ENCODE peak calls at places on chromosomes 11 and 22, in eight cellular contexts. One of them, this sample, is unnamed. For H3K36me3 and H3K4me1, the result is how much of the 10 kb centered on the place peaks cover.

GRCh38 chr11:68457898-68458249 is 2.7 kb upstream of the PPP6R3 start:
- DNase-seq in endodermal cell: no peak
- DNase-seq in tibial artery: no peak
- DNase-seq in transverse colon: peak
- DNase-seq in HCT116: no peak
- DNase-seq in uterus: no peak
- DNase-seq in lower lobe of right lung: peak
- DNase-seq in ovary: no peak
- DNase-seq in this sample: no peak

GRCh38 chr22:33888821-33889220 is 31.5 kb downstream of the LARGE1 start:
- DNase-seq in HCT116: no peak
- DNase-seq in transverse colon: no peak
- DNase-seq in lower lobe of right lung: no peak
- DNase-seq in tibial artery: no peak
- DNase-seq in uterus: no peak
- DNase-seq in ovary: no peak
- DNase-seq in endodermal cell: no peak
- DNase-seq in this sample: no peak

GRCh38 chr22:28710889-28711285 is 30.7 kb downstream of the CHEK2 start:
- DNase-seq in transverse colon: no peak
- DNase-seq in endodermal cell: no peak
- DNase-seq in lower lobe of right lung: no peak
- DNase-seq in HCT116: no peak
- DNase-seq in ovary: no peak
- DNase-seq in tibial artery: no peak
- DNase-seq in uterus: no peak
- DNase-seq in this sample: no peak

GRCh38 chr11:12975149-12975548 is 34.0 kb upstream of the RASSF10 start:
- DNase-seq in tibial artery: no peak
- DNase-seq in transverse colon: no peak
- DNase-seq in lower lobe of right lung: no peak
- DNase-seq in HCT116: no peak
- DNase-seq in ovary: no peak
- DNase-seq in uterus: no peak
- DNase-seq in endodermal cell: no peak
- DNase-seq in this sample: no peak

GRCh38 chr11:87304350-87304749 is 266.6 kb downstream of the TMEM135 start:
- DNase-seq in endodermal cell: no peak
- DNase-seq in lower lobe of right lung: no peak
- DNase-seq in ovary: no peak
- DNase-seq in tibial artery: no peak
- DNase-seq in transverse colon: no peak
- DNase-seq in HCT116: no peak
- DNase-seq in uterus: no peak
- DNase-seq in this sample: no peak

GRCh38 chr22:49482811-49483210 is 344.9 kb downstream of the BRD1 start:
- DNase-seq in endodermal cell: no peak
- DNase-seq in uterus: no peak
- DNase-seq in transverse colon: no peak
- DNase-seq in HCT116: no peak
- DNase-seq in ovary: no peak
- DNase-seq in lower lobe of right lung: no peak
- DNase-seq in tibial artery: no peak
- DNase-seq in this sample: no peak

GRCh38 chr22:38638734-38639133 is 17.5 kb downstream of the FAM227A start:
- DNase-seq in HCT116: no peak
- DNase-seq in endodermal cell: no peak
- DNase-seq in transverse colon: no peak
- DNase-seq in lower lobe of right lung: no peak
- DNase-seq in tibial artery: no peak
- DNase-seq in uterus: no peak
- DNase-seq in ovary: no peak
- DNase-seq in this sample: no peak

GRCh38 chr11:66868726-66869291 is 11.9 kb downstream of the LRFN4 start:
- DNase-seq in ovary: no peak
- DNase-seq in transverse colon: peak
- DNase-seq in HCT116: peak
- DNase-seq in tibial artery: no peak
- DNase-seq in endodermal cell: peak
- DNase-seq in lower lobe of right lung: peak
- DNase-seq in uterus: no peak
- DNase-seq in this sample: no peak

GRCh38 chr11:75771646-75772410 is 3.2 kb downstream of the DGAT2 start:
- DNase-seq in transverse colon: peak
- DNase-seq in HCT116: no peak
- DNase-seq in endodermal cell: no peak
- DNase-seq in tibial artery: peak
- DNase-seq in ovary: no peak
- DNase-seq in uterus: no peak
- DNase-seq in lower lobe of right lung: peak
- DNase-seq in this sample: no peak

GRCh38 chr11:76243157-76243556 is 36.9 kb upstream of the WNT11 start:
- DNase-seq in transverse colon: no peak
- DNase-seq in uterus: no peak
- DNase-seq in tibial artery: no peak
- DNase-seq in endodermal cell: peak
- DNase-seq in ovary: no peak
- DNase-seq in lower lobe of right lung: peak
- DNase-seq in HCT116: no peak
- DNase-seq in this sample: no peak

GRCh38 chr11:68498903-68499883 is 38.6 kb downstream of the PPP6R3 start:
- DNase-seq in endodermal cell: peak
- DNase-seq in transverse colon: no peak
- DNase-seq in HCT116: no peak
- DNase-seq in tibial artery: no peak
- DNase-seq in lower lobe of right lung: no peak
- DNase-seq in uterus: no peak
- DNase-seq in ovary: no peak
- DNase-seq in this sample: no peak

GRCh38 chr11:904380-904779 is 6.2 kb downstream of the CHID1 start:
- DNase-seq in transverse colon: no peak
- DNase-seq in endodermal cell: no peak
- DNase-seq in ovary: no peak
- DNase-seq in HCT116: no peak
- DNase-seq in lower lobe of right lung: no peak
- DNase-seq in tibial artery: no peak
- DNase-seq in uterus: no peak
- DNase-seq in this sample: no peak
- H3K36me3 ChIP-seq in transverse colon: under half
- H3K36me3 ChIP-seq in endodermal cell: under half
- H3K36me3 ChIP-seq in ovary: under half
- H3K36me3 ChIP-seq in HCT116: under half
- H3K36me3 ChIP-seq in lower lobe of right lung: half or more
- H3K36me3 ChIP-seq in tibial artery: half or more
- H3K36me3 ChIP-seq in uterus: under half
- H3K36me3 ChIP-seq in this sample: under half

DNA sequence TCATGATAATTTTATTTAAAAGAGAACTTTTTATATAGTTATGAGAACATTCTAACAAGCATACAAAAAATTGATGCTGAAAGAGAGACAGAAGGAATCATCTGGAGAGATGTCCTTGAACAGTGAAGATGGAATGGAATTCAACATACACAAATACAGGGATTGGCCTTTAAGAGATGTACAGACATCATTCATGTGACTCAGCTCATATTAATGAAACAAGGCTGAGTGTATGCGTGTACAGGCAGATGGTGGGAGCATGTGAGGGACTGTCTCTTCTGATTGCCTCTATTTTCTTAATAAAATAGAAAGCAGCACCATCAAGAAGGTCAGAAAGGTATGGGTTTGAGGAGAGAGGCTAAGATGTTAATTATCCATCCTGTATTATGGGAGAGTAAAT is 793.3 kb downstream of the CNTN5 start:
- DNase-seq in lower lobe of right lung: no peak
- DNase-seq in tibial artery: no peak
- DNase-seq in transverse colon: no peak
- DNase-seq in HCT116: no peak
- DNase-seq in endodermal cell: no peak
- DNase-seq in uterus: no peak
- DNase-seq in ovary: no peak
- DNase-seq in this sample: no peak
- H3K4me1 ChIP-seq in lower lobe of right lung: under half
- H3K4me1 ChIP-seq in tibial artery: under half
- H3K4me1 ChIP-seq in transverse colon: under half
- H3K4me1 ChIP-seq in HCT116: under half
- H3K4me1 ChIP-seq in endodermal cell: under half
- H3K4me1 ChIP-seq in uterus: under half
- H3K4me1 ChIP-seq in ovary: under half
- H3K4me1 ChIP-seq in this sample: under half

GRCh38 chr11:17371614-17372013 is 16.8 kb downstream of the KCNJ11 start:
- DNase-seq in tibial artery: no peak
- DNase-seq in HCT116: peak
- DNase-seq in uterus: no peak
- DNase-seq in ovary: no peak
- DNase-seq in endodermal cell: no peak
- DNase-seq in lower lobe of right lung: no peak
- DNase-seq in transverse colon: no peak
- DNase-seq in this sample: no peak

GRCh38 chr11:17368551-17368950 is 17.0 kb downstream of the NCR3LG1 start:
- DNase-seq in uterus: no peak
- DNase-seq in transverse colon: no peak
- DNase-seq in ovary: no peak
- DNase-seq in HCT116: no peak
- DNase-seq in tibial artery: no peak
- DNase-seq in lower lobe of right lung: no peak
- DNase-seq in endodermal cell: no peak
- DNase-seq in this sample: no peak

GRCh38 chr11:17369094-17369493 is 17.5 kb downstream of the NCR3LG1 start:
- DNase-seq in ovary: no peak
- DNase-seq in endodermal cell: no peak
- DNase-seq in lower lobe of right lung: no peak
- DNase-seq in transverse colon: no peak
- DNase-seq in tibial artery: no peak
- DNase-seq in uterus: no peak
- DNase-seq in HCT116: no peak
- DNase-seq in this sample: no peak

GRCh38 chr11:17366491-17366890 is 14.9 kb downstream of the NCR3LG1 start:
- DNase-seq in uterus: no peak
- DNase-seq in tibial artery: no peak
- DNase-seq in transverse colon: no peak
- DNase-seq in ovary: no peak
- DNase-seq in HCT116: no peak
- DNase-seq in endodermal cell: no peak
- DNase-seq in lower lobe of right lung: no peak
- DNase-seq in this sample: no peak

DNA sequence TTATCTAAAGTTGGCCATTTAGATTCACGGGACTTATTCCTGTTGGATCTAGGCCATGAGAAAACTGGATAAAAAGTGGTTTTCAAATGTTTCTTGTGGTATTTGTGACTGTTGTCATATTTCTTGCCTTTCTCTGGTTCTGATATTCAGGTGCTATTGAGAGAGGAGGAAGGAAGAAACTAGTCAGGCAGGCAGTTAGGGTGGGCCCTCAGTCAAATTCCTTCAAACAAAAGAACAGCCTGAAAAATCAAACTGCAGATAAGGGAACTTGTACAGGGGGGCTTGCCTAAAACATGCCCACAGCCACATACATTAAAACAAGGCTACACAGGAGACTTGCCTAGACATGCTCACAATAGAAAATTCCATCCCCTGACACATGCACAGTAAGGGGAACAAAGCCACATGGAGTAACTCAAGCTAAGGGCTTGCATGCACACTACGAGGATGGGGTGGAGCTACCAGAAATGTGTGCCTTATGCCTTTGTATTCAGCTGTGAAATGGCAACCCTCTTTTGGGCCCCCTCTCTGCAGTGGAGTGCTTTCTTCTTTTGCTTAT is 18.2 kb downstream of the NCR3LG1 start:
- DNase-seq in endodermal cell: no peak
- DNase-seq in ovary: no peak
- DNase-seq in transverse colon: no peak
- DNase-seq in lower lobe of right lung: no peak
- DNase-seq in tibial artery: no peak
- DNase-seq in HCT116: no peak
- DNase-seq in uterus: no peak
- DNase-seq in this sample: no peak
- H3K36me3 ChIP-seq in endodermal cell: under half
- H3K36me3 ChIP-seq in ovary: under half
- H3K36me3 ChIP-seq in transverse colon: half or more
- H3K36me3 ChIP-seq in lower lobe of right lung: under half
- H3K36me3 ChIP-seq in tibial artery: half or more
- H3K36me3 ChIP-seq in HCT116: under half
- H3K36me3 ChIP-seq in uterus: under half
- H3K36me3 ChIP-seq in this sample: under half

GRCh38 chr11:70204466-70204799 is 1.3 kb downstream of the FADD start:
- DNase-seq in ovary: no peak
- DNase-seq in uterus: no peak
- DNase-seq in HCT116: no peak
- DNase-seq in tibial artery: no peak
- DNase-seq in endodermal cell: no peak
- DNase-seq in lower lobe of right lung: no peak
- DNase-seq in transverse colon: no peak
- DNase-seq in this sample: no peak

GRCh38 chr11:70201876-70202861 is 927 bp upstream of the FADD start:
- DNase-seq in transverse colon: no peak
- DNase-seq in HCT116: no peak
- DNase-seq in endodermal cell: no peak
- DNase-seq in lower lobe of right lung: peak
- DNase-seq in tibial artery: no peak
- DNase-seq in ovary: peak
- DNase-seq in uterus: no peak
- DNase-seq in this sample: no peak

GRCh38 chr11:70205049-70205725 is 2.1 kb downstream of the FADD start:
- DNase-seq in transverse colon: no peak
- DNase-seq in uterus: no peak
- DNase-seq in ovary: no peak
- DNase-seq in tibial artery: no peak
- DNase-seq in endodermal cell: no peak
- DNase-seq in HCT116: no peak
- DNase-seq in lower lobe of right lung: no peak
- DNase-seq in this sample: no peak

GRCh38 chr11:70203749-70204465 is 811 bp downstream of the FADD start:
- DNase-seq in endodermal cell: no peak
- DNase-seq in HCT116: peak
- DNase-seq in uterus: peak
- DNase-seq in lower lobe of right lung: peak
- DNase-seq in tibial artery: no peak
- DNase-seq in ovary: peak
- DNase-seq in transverse colon: peak
- DNase-seq in this sample: peak

DNA sequence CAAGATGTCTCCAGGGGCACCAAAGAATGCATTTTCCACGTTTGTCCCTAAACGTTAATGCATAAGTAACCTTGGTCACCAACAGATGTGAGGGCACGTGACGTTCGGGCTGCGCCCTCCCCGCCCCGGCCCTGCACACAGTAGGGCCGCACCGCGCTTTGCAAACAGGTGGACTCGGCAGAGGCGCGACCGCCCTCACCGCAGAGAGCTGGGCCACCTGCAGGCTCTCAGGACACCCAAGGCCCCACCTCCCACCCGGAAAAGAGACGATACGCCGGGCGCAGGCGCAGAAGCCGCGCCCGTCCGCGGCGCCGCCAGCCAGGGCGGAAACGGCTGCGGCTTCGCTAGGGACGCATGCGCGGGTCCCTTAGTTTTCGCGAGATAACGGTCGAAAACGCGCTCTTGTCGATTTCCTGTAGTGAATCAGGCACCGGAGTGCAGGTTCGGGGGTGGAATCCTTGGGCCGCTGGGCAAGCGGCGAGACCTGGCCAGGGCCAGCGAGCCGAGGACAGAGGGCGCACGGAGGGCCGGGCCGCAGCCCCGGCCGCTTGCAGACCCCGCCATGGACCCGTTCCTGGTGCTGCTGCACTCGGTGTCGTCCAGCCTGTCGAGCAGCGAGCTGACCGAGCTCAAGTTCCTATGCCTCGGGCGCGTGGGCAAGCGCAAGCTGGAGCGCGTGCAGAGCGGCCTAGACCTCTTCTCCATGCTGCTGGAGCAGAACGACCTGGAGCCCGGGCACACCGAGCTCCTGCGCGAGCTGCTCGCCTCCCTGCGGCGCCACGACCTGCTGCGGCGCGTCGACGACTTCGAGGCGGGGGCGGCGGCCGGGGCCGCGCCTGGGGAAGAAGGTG is at the start of gene FADD:
- DNase-seq in lower lobe of right lung: peak
- DNase-seq in tibial artery: peak
- DNase-seq in HCT116: peak
- DNase-seq in uterus: peak
- DNase-seq in transverse colon: peak
- DNase-seq in endodermal cell: peak
- DNase-seq in ovary: peak
- DNase-seq in this sample: peak
- H3K4me1 ChIP-seq in lower lobe of right lung: under half
- H3K4me1 ChIP-seq in tibial artery: under half
- H3K4me1 ChIP-seq in HCT116: under half
- H3K4me1 ChIP-seq in uterus: under half
- H3K4me1 ChIP-seq in transverse colon: under half
- H3K4me1 ChIP-seq in endodermal cell: under half
- H3K4me1 ChIP-seq in ovary: under half
- H3K4me1 ChIP-seq in this sample: under half

This sample was measured in Panc1.